ENCODE peak calls at places on chromosomes 4 and X, in ten cellular contexts. C is HCEC 1CT; U is DMS 273 treated with DMSO at 0.1 percent for 48 hours; S is GM04503; Z is NCI-H345; X is ACHN; I is GM03348; G is stimulated activated CD4-positive, alpha-beta T cell treated with anti-CD3 and anti-CD28 coated beads, TNF-alpha, amount 100 ng/mL, for 1 hour; V is glutamatergic neuron; E is lung. F is an unnamed sample.

GRCh38 chr4:139844057-139844456 is 178.4 kb downstream of the MGST2 start:
- DNase-seq in C (peak; percentile 30), U (no peak), S (no peak), Z (no peak), X (no peak), I (peak; percentile 31), G (no peak), V (no peak), E (no peak), F (no peak)

GRCh38 chr4:96056346-96056934 is 216.5 kb downstream of the PDHA2 start:
- DNase-seq in C (no peak), U (no peak), S (no peak), Z (no peak), X (no peak), I (no peak), G (no peak), V (no peak), E (no peak), F (no peak)

GRCh38 chr4:25088342-25088952 is 57.7 kb upstream of the LGI2 start:
- DNase-seq in C (no peak), U (no peak), S (no peak), Z (no peak), X (no peak), I (peak; percentile 58), G (no peak), V (peak; percentile 46), E (no peak), F (peak; percentile 41)

GRCh38 chrX:106959897-106960296 is 39.7 kb downstream of the CLDN2 start:
- DNase-seq in C (no peak), U (no peak), S (no peak), Z (no peak), X (peak; percentile 49), I (peak; percentile 3), G (no peak), V (no peak), E (no peak), F (peak; percentile 21)

GRCh38 chr4:1960170-1960825 is 48.5 kb downstream of the NELFA start:
- DNase-seq in C (no peak), U (no peak), S (peak; percentile 24), Z (no peak), X (no peak), I (no peak), G (no peak), V (no peak), E (no peak), F (no peak)

GRCh38 chrX:68462197-68462596 is 28.9 kb upstream of the OPHN1 start:
- DNase-seq in C (peak; percentile 36), U (no peak), S (no peak), Z (no peak), X (no peak), I (no peak), G (no peak), V (no peak), E (no peak), F (no peak)

GRCh38 chr4:31089815-31090214 is 369.6 kb downstream of the PCDH7 start:
- DNase-seq in C (peak; percentile 69), U (no peak), S (no peak), Z (peak; percentile 11), X (no peak), I (no peak), G (no peak), V (no peak), E (peak; percentile 86), F (no peak)

GRCh38 chrX:80011522-80011921 is 3.0 kb upstream of the TBX22 start:
- DNase-seq in C (no peak), U (no peak), S (no peak), Z (no peak), X (no peak), I (no peak), G (no peak), V (no peak), E (no peak), F (no peak)

GRCh38 chr4:99186029-99186428 is 33.0 kb downstream of the ADH6 start:
- DNase-seq in C (no peak), U (no peak), S (no peak), Z (no peak), X (no peak), I (no peak), G (no peak), V (no peak), E (no peak), F (no peak)

GRCh38 chr4:48175806-48176205 is 41.8 kb upstream of the TXK start:
- DNase-seq in C (peak; percentile 18), U (no peak), S (no peak), Z (no peak), X (peak; percentile 3), I (no peak), G (no peak), V (no peak), E (no peak), F (no peak)

GRCh38 chr4:140427104-140427918 is at the start of gene CLGN:
- DNase-seq in C (peak; percentile 49), U (peak; percentile 54), S (no peak), Z (peak; percentile 75), X (peak; percentile 60), I (peak; percentile 89), G (no peak), V (peak; percentile 97), E (peak; percentile 48), F (peak; percentile 65)

GRCh38 chr4:123672987-123673386 is 276.4 kb downstream of the SPRY1 start:
- DNase-seq in C (peak; percentile 63), U (no peak), S (no peak), Z (no peak), X (no peak), I (peak; percentile 35), G (no peak), V (no peak), E (no peak), F (no peak)

GRCh38 chrX:22922961-22923360 is 76.8 kb upstream of the DDX53 start:
- DNase-seq in C (no peak), U (no peak), S (no peak), Z (no peak), X (no peak), I (peak; percentile 0), G (no peak), V (no peak), E (no peak), F (no peak)

GRCh38 chrX:154738013-154738738 is 12.7 kb downstream of the GAB3 start:
- DNase-seq in C (peak; percentile 81), U (no peak), S (no peak), Z (no peak), X (no peak), I (peak; percentile 59), G (no peak), V (no peak), E (no peak), F (no peak)

GRCh38 chrX:13048265-13048664 is 3.8 kb upstream of the FAM9C start:
- DNase-seq in C (peak; percentile 68), U (peak; percentile 89), S (no peak), Z (peak; percentile 60), X (no peak), I (no peak), G (no peak), V (no peak), E (no peak), F (no peak)

GRCh38 chr4:121764303-121764701 is 662 bp downstream of the SMIM43 start:
- DNase-seq in C (no peak), U (no peak), S (no peak), Z (no peak), X (no peak), I (no peak), G (no peak), V (no peak), E (no peak), F (no peak)

GRCh38 chr4:157012781-157013180 is 41.2 kb upstream of the PDGFC start:
- DNase-seq in C (peak; percentile 32), U (no peak), S (peak; percentile 44), Z (no peak), X (no peak), I (no peak), G (no peak), V (no peak), E (no peak), F (no peak)

GRCh38 chrX:2272337-2272736 is 228.4 kb downstream of the DHRSX start:
- DNase-seq in C (no peak), U (no peak), S (no peak), Z (no peak), X (no peak), I (no peak), G (no peak), V (no peak), E (no peak), F (no peak)

GRCh38 chr4:177066746-177067145 is 242.9 kb upstream of the NEIL3 start:
- DNase-seq in C (no peak), U (no peak), S (no peak), Z (no peak), X (no peak), I (no peak), G (no peak), V (no peak), E (no peak), F (no peak)

GRCh38 chr4:1568855-1569460 is 115.2 kb downstream of the FAM53A start:
- DNase-seq in C (no peak), U (no peak), S (no peak), Z (no peak), X (no peak), I (no peak), G (no peak), V (peak; percentile 38), E (no peak), F (no peak)

GRCh38 chrX:68177542-68177941 is 255.8 kb downstream of the OPHN1 start:
- DNase-seq in C (peak; percentile 61), U (no peak), S (no peak), Z (no peak), X (no peak), I (no peak), G (no peak), V (no peak), E (no peak), F (no peak)